ENCODE peak calls at places on chromosomes 4 and X, in six cellular contexts. R is K562, E is pancreas, C is neural progenitor cell, B is body of pancreas, P is AG09309. N is an unnamed sample.

GRCh38 chrX:809081-809480 is 178.5 kb downstream of the SHOX start:
- DNase-seq in R (no peak), E (no peak), P (no peak), C (no peak), B (no peak), N (no peak)

GRCh38 chr4:147843162-147843561 is 111.3 kb downstream of the ARHGAP10 start:
- DNase-seq in B (peak; percentile 39), R (peak; percentile 51), E (no peak), P (no peak), C (no peak), N (no peak)

GRCh38 chr4:628821-629635 is 3.7 kb downstream of the PDE6B start:
- DNase-seq in C (no peak), B (no peak), E (no peak), R (no peak), P (no peak), N (no peak)

GRCh38 chr4:110516106-110516922 is 40.4 kb downstream of the ENPEP start:
- DNase-seq in P (no peak), C (peak; percentile 73), B (peak; percentile 91), E (peak; percentile 75), R (peak; percentile 56), N (peak; percentile 79)

GRCh38 chr4:113708250-113708649 is 53.3 kb downstream of the CAMK2D start:
- DNase-seq in B (no peak), R (no peak), P (no peak), C (no peak), E (no peak), N (no peak)

GRCh38 chr4:111400736-111401135 is 744.5 kb upstream of the FAM241A start:
- DNase-seq in E (no peak), R (no peak), B (no peak), C (no peak), P (peak; percentile 37), N (no peak)

GRCh38 chr4:73721419-73721818 is 18.9 kb upstream of the CXCL8 start:
- DNase-seq in R (no peak), E (no peak), P (peak; percentile 78), C (no peak), B (no peak), N (no peak)

GRCh38 chr4:137343221-137343620 is 189.1 kb downstream of the PCDH18 start:
- DNase-seq in R (no peak), B (no peak), E (no peak), C (no peak), P (no peak), N (no peak)

GRCh38 chr4:100287569-100287968 is 97.3 kb upstream of the DDIT4L start:
- DNase-seq in E (no peak), B (no peak), P (no peak), C (no peak), R (no peak), N (no peak)

GRCh38 chrX:38732866-38733265 is 68.4 kb upstream of the MID1IP1 start:
- DNase-seq in P (no peak), R (no peak), E (no peak), B (no peak), C (no peak), N (no peak)

GRCh38 chrX:103730147-103730546 is 19.4 kb downstream of the TMEM31 start:
- DNase-seq in B (no peak), E (no peak), P (no peak), C (no peak), R (no peak), N (no peak)

GRCh38 chr4:101753702-101754101 is 36.8 kb upstream of the BANK1 start:
- DNase-seq in C (no peak), E (no peak), P (peak; percentile 40), R (no peak), B (no peak), N (no peak)

GRCh38 chr4:2261110-2261852 is 628 bp downstream of the MXD4 start:
- DNase-seq in P (no peak), B (peak; percentile 67), C (peak; percentile 74), R (peak; percentile 73), E (peak; percentile 86), N (peak; percentile 51)

GRCh38 chr4:152586668-152587067 is 50.8 kb upstream of the FBXW7 start:
- DNase-seq in E (no peak), R (no peak), P (no peak), C (no peak), B (no peak), N (no peak)

GRCh38 chr4:120557372-120557771 is 365.2 kb downstream of the PRDM5 start:
- DNase-seq in R (no peak), E (no peak), C (no peak), B (no peak), P (no peak), N (no peak)

GRCh38 chrX:86148024-86148511 is at the start of gene DACH2:
- DNase-seq in C (peak; percentile 89), R (peak; percentile 30), B (peak; percentile 88), P (no peak), E (peak; percentile 90), N (peak; percentile 76)

GRCh38 chrX:114717921-114718320 is 134.0 kb downstream of the HTR2C start:
- DNase-seq in B (no peak), C (peak; percentile 64), P (no peak), E (no peak), R (no peak), N (no peak)

GRCh38 chrX:150257348-150258175 is 105.6 kb upstream of the MAMLD1 start:
- DNase-seq in E (no peak), P (no peak), B (no peak), R (no peak), C (no peak), N (no peak)

GRCh38 chr4:37662861-37663390 is 23.2 kb downstream of the RELL1 start:
- DNase-seq in R (no peak), P (no peak), E (no peak), C (peak; percentile 23), B (peak; percentile 26), N (no peak)

GRCh38 chr4:80484707-80485106 is 149.2 kb downstream of the CFAP299 start:
- DNase-seq in E (no peak), P (no peak), R (no peak), B (no peak), C (no peak), N (no peak)

GRCh38 chr4:104444685-104445084 is 50.0 kb downstream of the CXXC4 start:
- DNase-seq in R (no peak), P (no peak), E (no peak), B (no peak), C (no peak), N (no peak)

GRCh38 chr4:151276787-151277557 is at the start of gene PRSS48:
- DNase-seq in C (peak; percentile 84), E (peak; percentile 72), B (peak; percentile 75), P (no peak), R (peak; percentile 67), N (peak; percentile 88)

GRCh38 chr4:165440415-165440882 is 61.6 kb downstream of the CPE start:
- DNase-seq in C (no peak), B (no peak), R (no peak), P (no peak), E (no peak), N (no peak)

GRCh38 chrX:40158036-40158706 is 60.4 kb upstream of the BCOR start:
- DNase-seq in R (no peak), E (peak; percentile 67), B (no peak), P (no peak), C (peak; percentile 83), N (peak; percentile 44)
- TF ChIP-seq CTCF in R (no peak), E (peak; percentile 30), B (peak; percentile 74), P (peak; percentile 9), C (peak; percentile 42), N (peak; percentile 51)

GRCh38 chr4:68349361-68350360 is at the start of gene YTHDC1:
- DNase-seq in E (peak; percentile 96), R (peak; percentile 89), B (peak; percentile 99), P (peak; percentile 75), C (peak; percentile 96), N (peak; percentile 92)
- TF ChIP-seq CTCF in E (no peak), R (no peak), B (peak; percentile 24), P (no peak), C (no peak), N (no peak)

GRCh38 chrX:140661657-140662056 is 47.9 kb upstream of the LINC00632 start:
- DNase-seq in C (no peak), P (no peak), R (no peak), B (no peak), E (no peak), N (no peak)

GRCh38 chrX:140664939-140665338 is 44.6 kb upstream of the LINC00632 start:
- DNase-seq in P (no peak), E (no peak), B (no peak), C (no peak), R (peak; percentile 8), N (no peak)
- TF ChIP-seq CTCF in P (no peak), E (peak; percentile 30), B (peak; percentile 66), C (peak; percentile 52), R (no peak), N (peak; percentile 34)

DNA sequence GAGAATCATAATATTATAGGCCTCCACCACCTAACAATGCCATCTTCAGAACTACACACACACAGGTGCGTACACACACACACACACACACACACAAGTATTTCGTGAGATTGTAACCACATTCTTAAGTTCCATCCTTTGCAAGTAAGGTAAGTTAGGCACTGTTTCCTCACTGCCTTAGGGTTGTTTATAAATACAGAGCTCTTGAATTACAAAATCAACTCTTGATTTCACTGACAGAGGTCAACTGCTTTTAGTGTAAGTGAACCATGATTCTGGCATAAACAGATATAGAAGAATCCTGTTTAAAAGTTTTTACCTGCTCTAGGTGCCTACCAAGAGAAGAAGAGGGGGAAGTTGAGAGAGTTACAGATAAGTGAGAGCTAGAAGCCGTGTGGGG is 166.1 kb downstream of the DMD start:
- DNase-seq in R (no peak), C (no peak), B (no peak), P (no peak), E (no peak), N (no peak)
- TF ChIP-seq CTCF in R (no peak), C (no peak), B (no peak), P (no peak), E (no peak), N (no peak)

GRCh38 chrX:56764153-56764974 is 35.3 kb downstream of the NBDY start:
- DNase-seq in B (peak; percentile 81), R (peak; percentile 38), C (peak; percentile 86), P (peak; percentile 71), E (peak; percentile 89), N (peak; percentile 52)
- TF ChIP-seq CTCF in B (peak; percentile 88), R (peak; percentile 34), C (peak; percentile 62), P (peak; percentile 76), E (peak; percentile 26), N (peak; percentile 15)

GRCh38 chr4:171067422-171067821 is 745.8 kb upstream of the GALNTL6 start:
- DNase-seq in P (no peak), B (no peak), E (no peak), C (no peak), R (no peak), N (no peak)
- TF ChIP-seq CTCF in P (no peak), B (no peak), E (no peak), C (peak; percentile 12), R (no peak), N (no peak)

DNA sequence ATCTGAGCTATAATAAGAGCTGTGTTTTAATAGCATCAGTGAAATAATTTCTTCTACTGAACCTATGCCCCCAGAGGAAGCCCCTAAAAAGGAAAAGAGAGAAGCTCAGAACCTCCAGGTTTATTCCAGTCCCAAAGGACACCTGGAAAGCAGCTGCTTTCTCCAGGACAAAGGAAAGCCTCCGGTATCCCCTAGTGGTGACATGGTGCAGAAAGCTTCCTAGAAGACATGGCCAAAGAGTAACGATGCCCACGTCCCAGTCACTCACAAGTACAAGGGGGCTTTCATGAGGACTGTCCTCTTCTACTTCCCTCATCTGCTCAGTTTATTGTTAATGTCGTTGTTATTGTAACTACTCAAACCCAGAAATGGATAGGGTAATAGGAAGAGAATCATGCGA is 343.9 kb downstream of the UNC5C start:
- DNase-seq in R (peak; percentile 22), B (no peak), P (no peak), E (no peak), C (peak; percentile 65), N (no peak)
- TF ChIP-seq CTCF in R (peak; percentile 39), B (peak; percentile 20), P (peak; percentile 22), E (peak; percentile 9), C (peak; percentile 59), N (no peak)

N was measured in endothelial cell.